ENCODE peak calls at places on chromosomes 7 and 10, in seven cellular contexts. N, K, F, D, J, B and Z are unnamed samples.

GRCh38 chr10:130727766-130728490 is 583.6 kb downstream of the TCERG1L start:
- DNase-seq in D (no peak), J (no peak), N (no peak), F (no peak), K (no peak), B (no peak), Z (no peak)

GRCh38 chr10:20877554-20877953 is 19.6 kb downstream of the NEBL start:
- DNase-seq in N (no peak), J (no peak), B (no peak), D (no peak), K (no peak), F (no peak), Z (no peak)

GRCh38 chr7:137343483-137343841 is at the start of gene PTN:
- DNase-seq in K (no peak), D (no peak), F (no peak), N (no peak), J (no peak), B (no peak), Z (no peak)

GRCh38 chr10:107277591-107277990 is 113.1 kb upstream of the SORCS1 start:
- DNase-seq in B (no peak), F (no peak), N (no peak), D (no peak), K (no peak), J (no peak), Z (no peak)

GRCh38 chr7:18508441-18509427 is 13.2 kb downstream of the HDAC9 start:
- DNase-seq in N (no peak), D (no peak), F (no peak), J (peak; percentile 66), K (no peak), B (no peak), Z (peak; percentile 53)

GRCh38 chr10:96891840-96892239 is 59.7 kb downstream of the LCOR start:
- DNase-seq in K (no peak), B (no peak), D (no peak), F (no peak), N (no peak), J (no peak), Z (no peak)

GRCh38 chr10:1034758-1035157 is 9.1 kb upstream of the IDI2 start:
- DNase-seq in D (no peak), J (no peak), K (no peak), B (no peak), N (no peak), F (no peak), Z (no peak)

GRCh38 chr10:32937824-32938482 is 20.1 kb downstream of the ITGB1 start:
- DNase-seq in B (no peak), K (no peak), F (no peak), N (no peak), J (no peak), D (no peak), Z (no peak)

GRCh38 chr10:86078639-86079035 is 288.0 kb downstream of the GRID1 start:
- DNase-seq in B (no peak), K (no peak), D (no peak), N (no peak), J (no peak), F (peak; percentile 76), Z (no peak)

GRCh38 chr7:100109521-100110163 is 8.2 kb downstream of the AP4M1 start:
- DNase-seq in N (no peak), J (no peak), B (no peak), K (no peak), F (no peak), D (no peak), Z (no peak)

GRCh38 chr10:100847440-100847839 is 65.3 kb upstream of the SLF2 start:
- DNase-seq in F (no peak), D (no peak), N (no peak), B (no peak), J (peak; percentile 62), K (no peak), Z (no peak)

GRCh38 chr7:151242181-151243044 is 6.1 kb downstream of the SMARCD3 start:
- DNase-seq in D (no peak), B (no peak), N (no peak), F (no peak), J (no peak), K (no peak), Z (no peak)

GRCh38 chr10:133608855-133609254 is 17.7 kb downstream of the FRG2B start:
- DNase-seq in F (no peak), J (no peak), B (no peak), D (no peak), N (no peak), K (no peak), Z (peak; percentile 30)

GRCh38 chr7:5533821-5534367 is 110.3 kb upstream of the TNRC18 start:
- DNase-seq in D (no peak), K (no peak), F (no peak), J (no peak), N (no peak), B (no peak), Z (peak; percentile 1)

GRCh38 chr7:152149363-152149762 is 123.9 kb downstream of the GALNT11 start:
- DNase-seq in B (no peak), D (no peak), K (no peak), J (no peak), N (no peak), F (no peak), Z (no peak)

GRCh38 chr10:100731603-100732596 is 13.5 kb upstream of the PAX2 start:
- DNase-seq in B (no peak), N (no peak), J (no peak), F (no peak), D (no peak), K (no peak), Z (no peak)

GRCh38 chr10:115963848-115964247 is 309.2 kb downstream of the GFRA1 start:
- DNase-seq in B (no peak), F (no peak), K (no peak), N (no peak), D (no peak), J (no peak), Z (no peak)

GRCh38 chr10:88820990-88821389 is 18.5 kb downstream of the LIPM start:
- DNase-seq in N (no peak), F (no peak), K (no peak), D (no peak), J (no peak), B (no peak), Z (no peak)

GRCh38 chr7:97167176-97167575 is 49.7 kb downstream of the SDHAF3 start:
- DNase-seq in D (no peak), K (no peak), F (no peak), J (no peak), N (no peak), B (no peak), Z (no peak)

GRCh38 chr7:141208539-141208938 is 134.7 kb downstream of the TMEM178B start:
- DNase-seq in K (no peak), N (no peak), J (no peak), F (no peak), D (no peak), B (no peak), Z (no peak)

GRCh38 chr10:70424320-70424719 is 17.2 kb downstream of the NODAL start:
- DNase-seq in K (no peak), B (no peak), N (no peak), J (no peak), D (no peak), F (no peak), Z (no peak)

GRCh38 chr10:126117196-126117595 is 220.8 kb downstream of the FANK1 start:
- DNase-seq in K (no peak), D (peak; percentile 4), J (no peak), N (no peak), B (no peak), F (peak; percentile 60), Z (no peak)

GRCh38 chr7:99034932-99035722 is 108.8 kb downstream of the SMURF1 start:
- DNase-seq in N (no peak), D (no peak), F (no peak), K (no peak), J (no peak), B (peak; percentile 75), Z (no peak)

GRCh38 chr7:99031496-99031895 is 112.4 kb downstream of the SMURF1 start:
- DNase-seq in B (peak; percentile 45), F (no peak), J (no peak), K (no peak), N (no peak), D (no peak), Z (no peak)

GRCh38 chr7:99030951-99031350 is 113.0 kb downstream of the SMURF1 start:
- DNase-seq in B (peak; percentile 78), F (no peak), J (no peak), N (no peak), D (no peak), K (no peak), Z (no peak)

GRCh38 chr7:99033765-99034164 is 110.1 kb downstream of the SMURF1 start:
- DNase-seq in N (no peak), J (no peak), B (peak; percentile 66), K (no peak), F (no peak), D (no peak), Z (no peak)

DNA sequence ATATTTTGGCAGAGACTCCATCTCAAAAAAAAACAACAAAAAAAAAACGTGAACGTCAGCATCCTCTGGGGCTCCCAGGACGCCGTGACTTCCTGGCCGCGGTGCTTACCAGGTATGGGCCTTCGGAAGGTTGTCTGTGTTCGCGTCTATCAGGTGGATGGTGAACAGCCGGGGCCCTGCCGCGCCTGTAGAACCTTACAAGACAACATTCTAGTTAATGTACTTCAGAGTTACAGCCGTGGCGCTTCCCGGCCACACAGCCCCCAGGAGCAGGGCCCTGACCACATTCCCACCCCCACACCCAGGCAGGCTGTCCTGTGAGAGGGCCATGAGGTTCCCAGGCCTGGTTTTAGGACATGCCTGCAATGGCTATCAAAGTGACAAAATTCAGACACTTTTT is 111.0 kb downstream of the SMURF1 start:
- DNase-seq in B (peak; percentile 75), D (no peak), F (no peak), N (no peak), K (no peak), J (no peak), Z (no peak)
- H3K36me3 ChIP-seq in B (peaks cover 100% of the 10 kb centered on the region), D (peaks cover 47% of the 10 kb centered on the region), F (no peaks in the 10 kb centered on the region), N (peaks cover 6% of the 10 kb centered on the region), K (peaks cover 75% of the 10 kb centered on the region), J (peaks cover 21% of the 10 kb centered on the region), Z (peaks cover 87% of the 10 kb centered on the region)

GRCh38 chr10:92478536-92478935 is 95.4 kb downstream of the IDE start:
- DNase-seq in K (no peak), N (no peak), F (no peak), J (no peak), B (no peak), D (no peak), Z (no peak)
- H3K36me3 ChIP-seq in K (peaks cover 26% of the 10 kb centered on the region), N (peaks cover 4% of the 10 kb centered on the region), F (no peaks in the 10 kb centered on the region), J (peaks cover 5% of the 10 kb centered on the region), B (peaks cover 76% of the 10 kb centered on the region), D (no peaks in the 10 kb centered on the region), Z (peaks cover 4% of the 10 kb centered on the region)

GRCh38 chr7:2777898-2778535 is 66.1 kb downstream of the GNA12 start:
- DNase-seq in F (no peak), B (no peak), J (no peak), D (no peak), K (no peak), N (no peak), Z (no peak)
- H3K36me3 ChIP-seq in F (no peaks in the 10 kb centered on the region), B (no peaks in the 10 kb centered on the region), J (no peaks in the 10 kb centered on the region), D (no peaks in the 10 kb centered on the region), K (no peaks in the 10 kb centered on the region), N (no peaks in the 10 kb centered on the region), Z (peaks cover 5% of the 10 kb centered on the region)

GRCh38 chr7:50666124-50666496 is 100.9 kb upstream of the DDC start:
- DNase-seq in K (no peak), N (no peak), J (no peak), B (no peak), D (no peak), F (no peak), Z (no peak)
- H3K36me3 ChIP-seq in K (no peaks in the 10 kb centered on the region), N (no peaks in the 10 kb centered on the region), J (no peaks in the 10 kb centered on the region), B (no peaks in the 10 kb centered on the region), D (no peaks in the 10 kb centered on the region), F (no peaks in the 10 kb centered on the region), Z (no peaks in the 10 kb centered on the region)